ENCODE peak calls at places on chromosomes 6 and 20, in four cellular contexts. P is cardiac fibroblast, E is MCF 10A, R is WTC11. M is an unnamed sample.

GRCh38 chr6:132887204-132887603 is 72.8 kb downstream of the RPS12 start:
- DNase-seq in P (peak; percentile 3), E (peak; percentile 56), R (no peak), M (no peak)

GRCh38 chr6:156686429-156686939 is 90.7 kb upstream of the ARID1B start:
- DNase-seq in P (peak; percentile 61), E (no peak), R (peak; percentile 41), M (peak; percentile 69)

GRCh38 chr6:57130784-57131183 is 40.8 kb downstream of the ZNF451 start:
- DNase-seq in P (no peak), E (no peak), R (no peak), M (no peak)

GRCh38 chr6:28982476-28983266 is 22.4 kb downstream of the ZNF311 start:
- DNase-seq in P (peak; percentile 78), E (peak; percentile 80), R (no peak), M (peak; percentile 62)

GRCh38 chr6:1091905-1092304 is 220.0 kb upstream of the FOXQ1 start:
- DNase-seq in P (no peak), E (no peak), R (no peak), M (no peak)

GRCh38 chr20:55579802-55580201 is 425.5 kb downstream of the CBLN4 start:
- DNase-seq in P (no peak), E (no peak), R (no peak), M (no peak)

GRCh38 chr6:156616495-156616894 is 160.7 kb upstream of the ARID1B start:
- DNase-seq in P (no peak), E (no peak), R (no peak), M (no peak)

GRCh38 chr20:59078231-59078630 is 35.6 kb upstream of the PRELID3B start:
- DNase-seq in P (no peak), E (no peak), R (no peak), M (no peak)

GRCh38 chr6:85464722-85465150 is 14.9 kb downstream of the NT5E start:
- DNase-seq in P (peak; percentile 98), E (peak; percentile 81), R (no peak), M (no peak)

GRCh38 chr6:10315631-10316145 is 99.2 kb downstream of the TFAP2A start:
- DNase-seq in P (no peak), E (no peak), R (no peak), M (no peak)

GRCh38 chr6:39812853-39813533 is 20.8 kb downstream of the DAAM2 start:
- DNase-seq in P (peak; percentile 51), E (no peak), R (no peak), M (peak; percentile 33)

GRCh38 chr6:35754452-35755321 is 17.9 kb downstream of the ARMC12 start:
- DNase-seq in P (no peak), E (no peak), R (no peak), M (peak; percentile 44)

GRCh38 chr20:58645277-58645968 is 5.7 kb upstream of the STX16 start:
- DNase-seq in P (peak; percentile 80), E (peak; percentile 96), R (no peak), M (peak; percentile 10)

GRCh38 chr20:33684533-33685327 is 1.5 kb downstream of the E2F1 start:
- DNase-seq in P (no peak), E (no peak), R (peak; percentile 51), M (no peak)

GRCh38 chr20:33685328-33686007 is 717 bp downstream of the E2F1 start:
- DNase-seq in P (no peak), E (peak; percentile 28), R (peak; percentile 56), M (no peak)

GRCh38 chr20:33686984-33687366 is 790 bp upstream of the E2F1 start:
- DNase-seq in P (no peak), E (no peak), R (no peak), M (no peak)

GRCh38 chr20:33687370-33687915 is 1.3 kb upstream of the E2F1 start:
- DNase-seq in P (peak; percentile 67), E (no peak), R (no peak), M (no peak)

GRCh38 chr20:33686008-33686983 is at the start of gene E2F1:
- DNase-seq in P (peak; percentile 87), E (peak; percentile 92), R (peak; percentile 98), M (peak; percentile 96)
- TF ChIP-seq CTCF in P (peak; percentile 25), E (no peak), R (no peak), M (peak; percentile 53)

GRCh38 chr6:74280130-74280692 is 584.2 kb downstream of the CD109 start:
- DNase-seq in P (peak; percentile 7), E (peak; percentile 6), R (no peak), M (no peak)
- TF ChIP-seq CTCF in P (peak; percentile 30), E (peak; percentile 9), R (no peak), M (no peak)

GRCh38 chr20:6164421-6165341 is 41.9 kb upstream of the FERMT1 start:
- DNase-seq in P (peak; percentile 30), E (peak; percentile 46), R (no peak), M (no peak)

GRCh38 chr20:6173481-6173880 is 50.7 kb upstream of the FERMT1 start:
- DNase-seq in P (no peak), E (no peak), R (no peak), M (no peak)

DNA sequence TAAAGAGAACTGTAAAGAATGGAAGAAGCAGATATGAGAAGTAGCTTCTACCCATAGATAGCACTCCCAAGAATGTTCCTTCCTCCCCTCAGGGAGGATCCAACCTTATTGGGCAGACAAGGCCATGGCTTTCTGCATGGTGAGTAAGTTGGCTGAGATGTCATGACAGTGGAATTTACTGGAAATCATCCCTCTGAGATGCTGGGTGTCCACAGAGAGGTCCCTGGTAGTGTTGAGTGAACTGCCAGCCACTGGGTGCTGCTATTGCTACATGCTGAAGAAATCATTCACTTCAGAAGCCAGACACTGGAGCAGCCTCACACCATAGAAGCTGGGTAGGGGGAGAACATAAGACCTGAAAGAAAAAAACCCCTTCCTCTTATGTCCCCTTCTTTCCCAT is 46.4 kb upstream of the FERMT1 start:
- DNase-seq in P (peak; percentile 49), E (peak; percentile 32), R (no peak), M (no peak)
- TF ChIP-seq CTCF in P (peak; percentile 21), E (no peak), R (no peak), M (no peak)

GRCh38 chr6:158287047-158287446 is 25.2 kb upstream of the TULP4 start:
- DNase-seq in P (no peak), E (no peak), R (no peak), M (no peak)

GRCh38 chr6:158284340-158285210 is 27.7 kb upstream of the TULP4 start:
- DNase-seq in P (peak; percentile 76), E (no peak), R (no peak), M (no peak)

GRCh38 chr6:158286413-158286812 is 25.9 kb upstream of the TULP4 start:
- DNase-seq in P (peak; percentile 80), E (no peak), R (no peak), M (no peak)

GRCh38 chr6:158285321-158285960 is 26.8 kb upstream of the TULP4 start:
- DNase-seq in P (peak; percentile 20), E (no peak), R (no peak), M (no peak)

DNA sequence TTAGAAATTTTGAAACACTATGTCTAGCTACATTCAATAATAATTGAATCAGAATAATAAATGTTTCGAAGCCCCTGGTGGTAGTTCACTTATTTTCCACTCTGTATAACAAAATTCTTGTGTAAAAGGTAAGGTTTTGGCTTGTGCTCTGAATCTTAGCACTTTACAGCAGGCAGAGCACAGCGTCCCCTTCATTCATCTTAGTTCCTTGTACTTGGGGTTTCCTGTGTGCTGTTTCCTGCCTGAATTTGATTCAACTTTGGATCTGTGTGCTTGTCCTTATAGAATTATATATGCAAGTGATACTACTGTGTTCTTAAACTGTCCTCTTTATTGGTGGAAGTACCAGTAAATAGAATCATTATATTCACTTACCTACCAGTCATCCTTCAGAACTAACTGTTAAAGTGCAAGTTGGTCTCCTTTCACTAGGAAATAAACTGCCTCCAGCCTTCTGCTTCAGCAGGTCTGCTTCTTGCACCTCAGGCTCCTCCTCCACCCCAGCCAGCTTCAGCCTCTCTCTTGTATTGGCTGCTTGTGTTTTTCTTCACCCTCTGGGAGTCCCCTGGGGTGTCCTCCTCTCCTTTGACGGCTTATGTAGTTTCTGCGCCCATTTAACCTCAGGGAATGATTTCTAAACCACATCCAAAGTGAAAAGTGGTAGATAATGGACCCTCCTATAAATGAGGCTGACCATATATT is 28.8 kb upstream of the TULP4 start:
- DNase-seq in P (peak; percentile 61), E (no peak), R (peak; percentile 25), M (peak; percentile 28)
- TF ChIP-seq CTCF in P (no peak), E (no peak), R (no peak), M (no peak)

DNA sequence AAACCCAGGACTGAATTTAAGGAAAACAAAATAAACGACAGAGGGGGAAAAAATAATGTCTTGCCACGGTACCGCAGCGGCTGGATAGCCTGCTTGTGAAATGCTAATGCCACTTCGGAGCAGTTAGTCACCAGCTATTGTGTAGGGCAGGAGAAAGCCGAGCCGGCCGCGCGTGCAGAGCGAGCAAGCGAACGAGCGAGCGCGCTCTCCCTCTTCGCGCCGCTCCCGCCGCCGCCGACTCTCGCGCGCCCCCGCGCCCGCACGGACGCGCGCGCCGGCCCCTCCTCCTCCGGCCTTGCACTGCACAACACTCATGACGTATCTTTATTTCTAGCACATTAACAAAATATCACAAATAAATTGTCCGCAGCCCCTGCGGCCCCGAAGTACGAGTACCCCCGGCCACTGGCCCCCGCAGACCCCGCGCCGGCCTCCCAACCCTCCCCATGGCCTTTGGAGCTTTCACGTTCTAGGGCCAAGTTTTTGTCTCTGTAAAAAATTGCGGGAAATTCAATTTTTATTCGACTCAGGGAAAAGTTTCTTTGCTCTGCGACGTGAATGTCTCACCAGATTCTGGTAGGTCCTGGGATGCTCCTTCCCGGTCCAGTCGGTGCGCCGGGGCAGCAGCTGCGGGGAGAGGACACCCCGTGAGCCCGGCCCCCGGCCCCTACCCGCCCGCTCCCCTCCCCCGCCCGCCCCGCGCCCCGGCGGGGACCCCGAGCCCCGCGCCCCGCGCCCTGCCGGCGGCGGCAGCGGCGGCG is 993 bp downstream of the PHIP start:
- DNase-seq in P (peak; percentile 96), E (peak; percentile 93), R (peak; percentile 88), M (peak; percentile 94)
- TF ChIP-seq CTCF in P (no peak), E (no peak), R (no peak), M (no peak)

GRCh38 chr20:63280929-63281545 is 8.4 kb downstream of the ARFGAP1 start:
- DNase-seq in P (no peak), E (no peak), R (peak; percentile 67), M (no peak)
- TF ChIP-seq CTCF in P (peak; percentile 31), E (peak; percentile 27), R (peak; percentile 39), M (no peak)

GRCh38 chr20:48294942-48295341 is 509.7 kb upstream of the SULF2 start:
- DNase-seq in P (no peak), E (no peak), R (no peak), M (no peak)

GRCh38 chr20:48292806-48293205 is 507.5 kb upstream of the SULF2 start:
- DNase-seq in P (peak; percentile 33), E (peak; percentile 45), R (peak; percentile 19), M (no peak)

GRCh38 chr20:48294196-48294595 is 508.9 kb upstream of the SULF2 start:
- DNase-seq in P (peak; percentile 61), E (peak; percentile 81), R (no peak), M (no peak)

GRCh38 chr20:48295966-48296421 is 510.7 kb upstream of the SULF2 start:
- DNase-seq in P (peak; percentile 77), E (no peak), R (no peak), M (no peak)

GRCh38 chr20:48295445-48295903 is 510.2 kb upstream of the SULF2 start:
- DNase-seq in P (peak; percentile 97), E (peak; percentile 81), R (no peak), M (no peak)
- TF ChIP-seq CTCF in P (no peak), E (peak; percentile 57), R (no peak), M (no peak)